ENCODE peak calls at places on chromosomes 11 and 22, in five cellular contexts. L is H9, V is GM23248, E is neural progenitor cell, C is A549. G is an unnamed sample.

GRCh38 chr11:45313211-45313865 is 27.2 kb upstream of the SYT13 start:
- DNase-seq in E (no peak), C (no peak), L (no peak), V (no peak), G (no peak)

GRCh38 chr11:75388386-75389275 is 10.7 kb upstream of the RPS3 start:
- DNase-seq in C (peak; percentile 87), V (peak; percentile 83), E (peak; percentile 79), L (peak; percentile 86), G (peak; percentile 82)

GRCh38 chr11:36131719-36132349 is 157.4 kb downstream of the COMMD9 start:
- DNase-seq in E (peak; percentile 85), V (peak; percentile 62), L (peak; percentile 69), C (peak; percentile 41), G (peak; percentile 59)

GRCh38 chr11:15889972-15890371 is 466.4 kb downstream of the SOX6 start:
- DNase-seq in L (no peak), C (no peak), E (peak; percentile 53), V (no peak), G (no peak)

GRCh38 chr11:65856689-65857499 is 1.1 kb downstream of the CFL1 start:
- DNase-seq in L (peak; percentile 75), C (peak; percentile 81), V (peak; percentile 87), E (peak; percentile 82), G (peak; percentile 69)

GRCh38 chr22:37140686-37141323 is 8.9 kb downstream of the IL2RB start:
- DNase-seq in C (no peak), V (no peak), E (no peak), L (no peak), G (no peak)

GRCh38 chr11:47192111-47192510 is 5.9 kb upstream of the PACSIN3 start:
- DNase-seq in V (no peak), C (no peak), L (no peak), E (no peak), G (no peak)

GRCh38 chr11:69700278-69701140 is 3.3 kb downstream of the FGF19 start:
- DNase-seq in V (peak; percentile 19), C (peak; percentile 59), E (peak; percentile 81), L (peak; percentile 92), G (peak; percentile 78)

GRCh38 chr11:102553835-102554282 is 23.3 kb upstream of the MMP7 start:
- DNase-seq in V (no peak), L (no peak), E (no peak), C (peak; percentile 87), G (no peak)

GRCh38 chr11:48093323-48093722 is 113.0 kb downstream of the PTPRJ start:
- DNase-seq in C (no peak), E (no peak), V (no peak), L (no peak), G (no peak)

GRCh38 chr11:128341767-128342318 is 245.5 kb downstream of the ETS1 start:
- DNase-seq in L (no peak), E (peak; percentile 41), V (no peak), C (no peak), G (no peak)

GRCh38 chr11:96339704-96340554 is 3.1 kb downstream of the MAML2 start:
- DNase-seq in C (no peak), L (no peak), V (peak; percentile 69), E (no peak), G (peak; percentile 27)

GRCh38 chr22:44914026-44914721 is 95.6 kb downstream of the PHF21B start:
- DNase-seq in V (no peak), E (no peak), L (no peak), C (no peak), G (no peak)

GRCh38 chr11:78039919-78040671 is 17.0 kb upstream of the KCTD14 start:
- DNase-seq in V (peak; percentile 85), E (no peak), L (no peak), C (peak; percentile 63), G (peak; percentile 84)

GRCh38 chr22:28799125-28799833 is 1.1 kb downstream of the XBP1 start:
- DNase-seq in E (peak; percentile 32), C (peak; percentile 83), V (peak; percentile 97), L (no peak), G (peak; percentile 99)

GRCh38 chr22:23130697-23131096 is 11.1 kb downstream of the RSPH14 start:
- DNase-seq in C (no peak), E (no peak), L (no peak), V (no peak), G (no peak)

GRCh38 chr11:61776561-61777075 is 15.8 kb downstream of the TMEM258 start:
- DNase-seq in C (peak; percentile 81), L (peak; percentile 81), V (peak; percentile 78), E (peak; percentile 67), G (peak; percentile 71)

GRCh38 chr11:108965602-108966001 is 300.7 kb downstream of the DDX10 start:
- DNase-seq in V (peak; percentile 96), E (no peak), C (peak; percentile 24), L (no peak), G (peak; percentile 96)

GRCh38 chr11:61754534-61755482 is 2.4 kb downstream of the MYRF start:
- DNase-seq in E (peak; percentile 51), L (no peak), C (no peak), V (no peak), G (peak; percentile 82)

GRCh38 chr11:25566298-25567200 is 765.4 kb upstream of the ANO3 start:
- DNase-seq in V (no peak), C (no peak), L (no peak), E (no peak), G (peak; percentile 3)

GRCh38 chr22:20229916-20230775 is 38.0 kb downstream of the RTN4R start:
- DNase-seq in L (no peak), E (no peak), C (no peak), V (no peak), G (no peak)

GRCh38 chr11:36469063-36469462 is 41.0 kb downstream of the TRAF6 start:
- DNase-seq in V (peak; percentile 60), C (peak; percentile 16), E (peak; percentile 55), L (peak; percentile 82), G (no peak)

GRCh38 chr11:33735166-33735425 is 1.1 kb downstream of the CD59 start:
- DNase-seq in V (peak; percentile 38), C (no peak), E (peak; percentile 36), L (no peak), G (peak; percentile 43)

GRCh38 chr11:16967347-16967662 is 46.9 kb downstream of the PLEKHA7 start:
- DNase-seq in C (no peak), E (no peak), V (no peak), L (no peak), G (no peak)

GRCh38 chr11:3840870-3841425 is at the start of gene RHOG:
- DNase-seq in V (peak; percentile 87), C (peak; percentile 87), L (peak; percentile 85), E (no peak), G (peak; percentile 92)

DNA sequence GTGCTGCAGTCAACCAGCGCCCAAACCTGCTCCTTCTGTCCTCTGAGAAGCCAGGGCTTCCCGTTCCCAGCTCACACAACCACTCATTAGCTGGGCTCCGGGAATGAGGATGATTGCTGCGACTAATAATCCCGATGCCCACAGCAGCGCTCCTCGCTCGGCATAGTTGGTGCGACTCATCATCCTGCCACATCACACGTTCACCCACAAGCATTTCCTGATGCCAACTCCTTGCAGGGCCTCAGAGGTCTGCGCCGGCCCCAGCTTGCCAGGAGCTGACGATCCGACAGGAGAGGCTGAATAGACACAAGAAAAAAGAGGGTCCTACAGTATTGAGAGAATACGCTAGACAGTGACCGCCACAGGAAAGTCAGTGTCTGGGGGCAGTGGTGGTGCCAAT is 10.6 kb upstream of the CSNK1E start:
- DNase-seq in L (no peak), E (no peak), C (no peak), V (peak; percentile 87), G (peak; percentile 61)
- H3K4me2 ChIP-seq in L (no peak overlapping the region), E (no peak overlapping the region), C (no peak overlapping the region), V (peak overlapping the region; percentile 52), G (peak overlapping the region; percentile 14)

GRCh38 chr22:35024364-35024692 is 41.6 kb upstream of the ISX start:
- DNase-seq in E (no peak), V (no peak), C (no peak), L (no peak), G (no peak)
- H3K4me2 ChIP-seq in E (peak overlapping the region; percentile 57), V (no peak overlapping the region), C (no peak overlapping the region), L (peak overlapping the region; percentile 12), G (no peak overlapping the region)

GRCh38 chr22:17570851-17571631 is 7.7 kb downstream of the SLC25A18 start:
- DNase-seq in V (peak; percentile 91), E (no peak), C (no peak), L (no peak), G (peak; percentile 67)

GRCh38 chr22:17566776-17567175 is 3.5 kb downstream of the SLC25A18 start:
- DNase-seq in C (no peak), V (no peak), E (no peak), L (no peak), G (no peak)

GRCh38 chr22:17575151-17575550 is 11.9 kb downstream of the SLC25A18 start:
- DNase-seq in V (no peak), C (no peak), E (no peak), L (no peak), G (no peak)

GRCh38 chr22:17565986-17566687 is 2.8 kb downstream of the SLC25A18 start:
- DNase-seq in C (no peak), V (no peak), E (no peak), L (no peak), G (no peak)

GRCh38 chr22:17569971-17570511 is 6.7 kb downstream of the SLC25A18 start:
- DNase-seq in E (no peak), L (peak; percentile 40), C (no peak), V (peak; percentile 8), G (no peak)
- H3K4me2 ChIP-seq in E (peak overlapping the region; percentile 6), L (no peak overlapping the region), C (no peak overlapping the region), V (no peak overlapping the region), G (peak overlapping the region; percentile 12)

GRCh38 chr11:122780296-122780949 is 57.9 kb upstream of the CRTAM start:
- DNase-seq in C (no peak), V (no peak), E (no peak), L (no peak), G (no peak)

GRCh38 chr11:122776546-122776945 is 61.8 kb upstream of the CRTAM start:
- DNase-seq in L (no peak), C (no peak), V (no peak), E (no peak), G (no peak)

GRCh38 chr11:122778148-122778547 is 60.2 kb upstream of the CRTAM start:
- DNase-seq in L (no peak), V (peak; percentile 70), E (no peak), C (no peak), G (peak; percentile 44)

GRCh38 chr11:122781378-122782040 is 56.8 kb upstream of the CRTAM start:
- DNase-seq in V (peak; percentile 97), E (peak; percentile 90), L (peak; percentile 90), C (peak; percentile 83), G (peak; percentile 88)

GRCh38 chr11:122779047-122779629 is 59.2 kb upstream of the CRTAM start:
- DNase-seq in L (no peak), V (no peak), E (no peak), C (no peak), G (peak; percentile 49)
- H3K4me2 ChIP-seq in L (no peak overlapping the region), V (no peak overlapping the region), E (no peak overlapping the region), C (no peak overlapping the region), G (no peak overlapping the region)

DNA sequence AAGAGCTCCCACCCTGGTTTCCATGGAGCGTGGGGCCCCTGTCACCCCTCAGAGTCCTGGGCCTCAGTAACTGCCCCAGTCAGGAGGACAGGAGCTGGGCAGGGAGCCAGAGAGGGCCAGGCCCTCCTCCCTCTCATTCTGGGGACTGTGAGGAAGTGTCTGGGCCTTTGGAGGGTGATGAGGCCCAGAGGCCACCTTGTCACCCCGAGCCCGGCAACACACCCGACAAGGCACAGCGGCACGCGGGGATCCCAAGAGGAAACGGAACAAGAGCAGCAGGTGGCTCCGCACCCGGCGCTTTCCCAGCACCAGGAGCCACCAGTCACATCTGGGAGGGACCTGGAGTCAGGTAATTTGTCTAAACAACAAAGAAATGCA is 72.1 kb downstream of the CELSR1 start:
- DNase-seq in L (no peak), V (no peak), E (no peak), C (no peak), G (no peak)
- H3K4me2 ChIP-seq in L (no peak overlapping the region), V (no peak overlapping the region), E (no peak overlapping the region), C (no peak overlapping the region), G (no peak overlapping the region)

G was measured in mesenchymal stem cell.